ENCODE peak calls at places on chromosomes 11 and 22, in eight cellular contexts. L, R, A, P, U, M, F and E are unnamed samples. For H3K9me3, the result is how much of the 10 kb centered on the place peaks cover.

GRCh38 chr11:44670814-44671213 is 55.9 kb upstream of the TSPAN18 start:
- DNase-seq in L (no peak), R (no peak), A (no peak), P (no peak), U (no peak), M (no peak), F (no peak), E (no peak)

GRCh38 chr11:102868359-102868758 is 6.4 kb downstream of the MMP12 start:
- DNase-seq in L (no peak), R (no peak), A (no peak), P (no peak), U (no peak), M (no peak), F (peak), E (no peak)

GRCh38 chr11:22711880-22712279 is 45.5 kb downstream of the GAS2 start:
- DNase-seq in L (no peak), R (no peak), A (no peak), P (no peak), U (no peak), M (no peak), F (no peak), E (no peak)

GRCh38 chr11:45208135-45208534 is 61.7 kb downstream of the PRDM11 start:
- DNase-seq in L (no peak), R (no peak), A (no peak), P (no peak), U (no peak), M (no peak), F (no peak), E (no peak)

GRCh38 chr22:25076281-25076680 is 123.4 kb upstream of the CRYBB3 start:
- DNase-seq in L (no peak), R (no peak), A (no peak), P (no peak), U (no peak), M (no peak), F (no peak), E (no peak)

GRCh38 chr22:31218565-31219262 is 6.6 kb downstream of the LIMK2 start:
- DNase-seq in L (no peak), R (no peak), A (no peak), P (no peak), U (no peak), M (no peak), F (no peak), E (no peak)

GRCh38 chr11:130940706-130941105 is 24.4 kb upstream of the SNX19 start:
- DNase-seq in L (no peak), R (no peak), A (no peak), P (no peak), U (no peak), M (no peak), F (no peak), E (no peak)

GRCh38 chr11:30683176-30683575 is 97.0 kb upstream of the MPPED2 start:
- DNase-seq in L (no peak), R (no peak), A (no peak), P (no peak), U (no peak), M (no peak), F (no peak), E (no peak)

GRCh38 chr11:75476716-75477613 is 44.0 kb upstream of the KLHL35 start:
- DNase-seq in L (no peak), R (no peak), A (no peak), P (peak), U (no peak), M (peak), F (no peak), E (no peak)

GRCh38 chr22:25853902-25854301 is 111.9 kb downstream of the MYO18B start:
- DNase-seq in L (peak), R (no peak), A (peak), P (no peak), U (no peak), M (no peak), F (no peak), E (no peak)

GRCh38 chr22:46846154-46846831 is 83.8 kb downstream of the TBC1D22A start:
- DNase-seq in L (no peak), R (no peak), A (no peak), P (no peak), U (no peak), M (no peak), F (no peak), E (no peak)

GRCh38 chr11:36996795-36997194 is 398.8 kb upstream of the RAG2 start:
- DNase-seq in L (no peak), R (no peak), A (no peak), P (no peak), U (no peak), M (no peak), F (no peak), E (no peak)

GRCh38 chr11:78406568-78407196 is 10.9 kb downstream of the GAB2 start:
- DNase-seq in L (no peak), R (no peak), A (no peak), P (no peak), U (no peak), M (no peak), F (no peak), E (no peak)

GRCh38 chr11:116731097-116731761 is 41.6 kb downstream of the BUD13 start:
- DNase-seq in L (no peak), R (no peak), A (no peak), P (no peak), U (no peak), M (no peak), F (peak), E (no peak)

GRCh38 chr11:96332236-96332761 is 10.7 kb downstream of the MAML2 start:
- DNase-seq in L (no peak), R (no peak), A (no peak), P (no peak), U (no peak), M (no peak), F (peak), E (no peak)

GRCh38 chr22:22614065-22614464 is 30.3 kb upstream of the GGTLC2 start:
- DNase-seq in L (no peak), R (no peak), A (no peak), P (no peak), U (no peak), M (no peak), F (no peak), E (no peak)

GRCh38 chr11:61054927-61055562 is 47.2 kb upstream of the CD5 start:
- DNase-seq in L (no peak), R (no peak), A (no peak), P (no peak), U (no peak), M (no peak), F (no peak), E (no peak)

GRCh38 chr22:36467946-36468345 is 13.5 kb downstream of the TXN2 start:
- DNase-seq in L (peak), R (no peak), A (no peak), P (no peak), U (no peak), M (no peak), F (peak), E (peak)

GRCh38 chr11:113835306-113835705 is 40.1 kb downstream of the USP28 start:
- DNase-seq in L (no peak), R (no peak), A (no peak), P (no peak), U (no peak), M (no peak), F (no peak), E (no peak)

GRCh38 chr22:37674951-37675929 is at the start of gene LGALS1:
- DNase-seq in L (peak), R (peak), A (peak), P (peak), U (peak), M (peak), F (peak), E (peak)

GRCh38 chr22:46348099-46348695 is 12.7 kb downstream of the TRMU start:
- DNase-seq in L (no peak), R (no peak), A (no peak), P (no peak), U (no peak), M (peak), F (no peak), E (no peak)

GRCh38 chr11:2178906-2179494 is 7.4 kb upstream of the TH start:
- DNase-seq in L (peak), R (no peak), A (no peak), P (no peak), U (no peak), M (peak), F (peak), E (no peak)

GRCh38 chr11:62508336-62509058 is 38.1 kb downstream of the AHNAK start:
- DNase-seq in L (peak), R (no peak), A (peak), P (peak), U (peak), M (peak), F (peak), E (no peak)

GRCh38 chr11:1772270-1773130 is 8.8 kb upstream of the CTSD start:
- DNase-seq in L (peak), R (no peak), A (peak), P (no peak), U (peak), M (no peak), F (peak), E (peak)

GRCh38 chr22:17748555-17749353 is 25.5 kb downstream of the BID start:
- DNase-seq in L (no peak), R (no peak), A (no peak), P (no peak), U (no peak), M (peak), F (no peak), E (no peak)

GRCh38 chr11:9688716-9689511 is 25.0 kb downstream of the SWAP70 start:
- DNase-seq in L (no peak), R (no peak), A (peak), P (no peak), U (no peak), M (no peak), F (peak), E (peak)

GRCh38 chr11:18012314-18012905 is 437 bp downstream of the SERGEF start:
- DNase-seq in L (no peak), R (peak), A (peak), P (no peak), U (peak), M (no peak), F (peak), E (no peak)

GRCh38 chr11:17197431-17197898 is 10.3 kb downstream of the PIK3C2A start:
- DNase-seq in L (no peak), R (no peak), A (no peak), P (no peak), U (no peak), M (no peak), F (no peak), E (no peak)

GRCh38 chr11:44606472-44606871 is 41.0 kb downstream of the CD82 start:
- DNase-seq in L (no peak), R (no peak), A (no peak), P (no peak), U (no peak), M (no peak), F (no peak), E (no peak)

GRCh38 chr22:47795477-47796127 is 1033.2 kb downstream of the TBC1D22A start:
- DNase-seq in L (no peak), R (no peak), A (no peak), P (no peak), U (no peak), M (no peak), F (no peak), E (no peak)

GRCh38 chr11:47007579-47007978 is 71.0 kb downstream of the CSTPP1 start:
- DNase-seq in L (no peak), R (no peak), A (no peak), P (no peak), U (no peak), M (no peak), F (peak), E (no peak)

GRCh38 chr11:95068549-95068948 is 1.8 kb downstream of the SRSF8 start:
- DNase-seq in L (peak), R (peak), A (peak), P (peak), U (peak), M (no peak), F (peak), E (no peak)

GRCh38 chr11:42237701-42238235 is 778.3 kb upstream of the LRRC4C start:
- DNase-seq in L (no peak), R (no peak), A (no peak), P (no peak), U (no peak), M (no peak), F (no peak), E (no peak)

GRCh38 chr11:35412285-35412684 is 7.1 kb downstream of the SLC1A2 start:
- DNase-seq in L (no peak), R (no peak), A (no peak), P (no peak), U (no peak), M (no peak), F (peak), E (no peak)

GRCh38 chr22:41532908-41533825 is 11.1 kb downstream of the POLR3H start:
- DNase-seq in L (no peak), R (peak), A (peak), P (no peak), U (peak), M (no peak), F (peak), E (no peak)

GRCh38 chr22:23913661-23914353 is 19.6 kb downstream of the MIF start:
- DNase-seq in L (peak), R (peak), A (peak), P (peak), U (peak), M (peak), F (peak), E (peak)

GRCh38 chr22:18952022-18952421 is 15.9 kb upstream of the PRODH start:
- DNase-seq in L (no peak), R (no peak), A (no peak), P (no peak), U (peak), M (peak), F (no peak), E (no peak)

GRCh38 chr22:40345271-40345670 is 1.0 kb upstream of the ADSL start:
- DNase-seq in L (no peak), R (no peak), A (peak), P (no peak), U (no peak), M (no peak), F (peak), E (no peak)
- H3K27ac ChIP-seq in L (peak), R (peak), A (peak), P (no peak), U (no peak), M (peak), F (no peak), E (no peak)

DNA sequence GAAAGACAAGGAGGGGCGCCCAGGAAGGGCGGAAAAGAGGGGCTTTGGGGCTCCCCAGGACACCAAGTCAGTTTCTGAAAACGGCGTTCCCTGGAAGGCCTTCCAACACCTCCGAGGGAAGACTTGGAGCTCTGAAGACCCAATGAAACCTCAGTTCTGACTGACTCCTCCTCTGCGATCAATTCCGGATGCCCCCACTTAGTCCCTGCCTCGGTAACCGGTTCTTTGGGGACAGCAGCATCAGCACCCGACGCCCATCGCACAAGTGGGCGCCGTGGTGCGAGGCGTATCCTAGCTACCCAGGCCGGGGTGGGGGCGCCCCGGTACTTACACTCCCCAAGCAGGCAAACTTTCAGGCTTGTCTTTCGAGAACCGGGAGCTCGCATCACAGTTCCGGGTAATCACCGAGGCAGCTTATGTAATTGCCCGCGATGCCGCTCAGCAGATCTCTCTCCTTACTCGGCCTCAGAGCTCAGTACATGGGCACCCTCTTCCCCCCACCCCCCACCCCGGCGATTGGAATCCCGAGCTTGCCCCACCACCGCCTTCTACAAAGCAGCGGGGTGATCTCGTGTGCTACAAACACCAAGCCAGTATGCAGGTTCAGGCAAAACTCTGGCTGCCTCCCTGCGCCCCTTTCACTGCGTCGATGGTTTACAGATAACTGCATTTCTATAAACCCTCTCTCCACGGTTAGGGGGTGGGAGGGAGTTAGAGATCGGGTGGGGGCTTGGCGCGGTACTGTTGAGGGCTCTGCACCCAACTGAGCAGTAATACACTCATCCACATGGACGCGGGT is 2.0 kb downstream of the TENM4 start:
- DNase-seq in L (no peak), R (no peak), A (no peak), P (no peak), U (peak), M (peak), F (peak), E (no peak)
- H3K4me3 ChIP-seq in L (no peak), R (no peak), A (no peak), P (peak), U (peak), M (peak), F (peak), E (peak)

GRCh38 chr22:48855013-48855412 is 972.7 kb downstream of the BRD1 start:
- DNase-seq in L (no peak), R (no peak), A (no peak), P (no peak), U (no peak), M (no peak), F (no peak), E (no peak)

GRCh38 chr22:48857202-48857805 is 970.4 kb downstream of the BRD1 start:
- DNase-seq in L (no peak), R (no peak), A (no peak), P (no peak), U (no peak), M (no peak), F (no peak), E (no peak)

GRCh38 chr22:48858121-48858520 is 969.6 kb downstream of the BRD1 start:
- DNase-seq in L (no peak), R (no peak), A (no peak), P (no peak), U (no peak), M (no peak), F (no peak), E (no peak)

GRCh38 chr22:48855593-48856307 is 971.9 kb downstream of the BRD1 start:
- DNase-seq in L (no peak), R (no peak), A (no peak), P (no peak), U (no peak), M (no peak), F (no peak), E (no peak)

GRCh38 chr22:48856308-48856615 is 971.4 kb downstream of the BRD1 start:
- DNase-seq in L (no peak), R (no peak), A (no peak), P (no peak), U (no peak), M (no peak), F (no peak), E (no peak)
- H3K9me3 ChIP-seq in L (under half), R (under half), A (under half), P (under half), U (under half), M (under half), F (under half), E (half or more)

GRCh38 chr11:64566915-64567882 is 23.8 kb upstream of the SLC22A12 start:
- DNase-seq in L (no peak), R (no peak), A (no peak), P (peak), U (no peak), M (peak), F (no peak), E (no peak)

GRCh38 chr11:64564419-64564818 is 26.6 kb upstream of the SLC22A12 start:
- DNase-seq in L (no peak), R (no peak), A (no peak), P (no peak), U (no peak), M (no peak), F (no peak), E (no peak)

GRCh38 chr11:64564947-64565889 is 25.8 kb upstream of the SLC22A12 start:
- DNase-seq in L (no peak), R (no peak), A (peak), P (no peak), U (no peak), M (no peak), F (no peak), E (no peak)

GRCh38 chr11:64568041-64568571 is 22.9 kb upstream of the SLC22A12 start:
- DNase-seq in L (no peak), R (no peak), A (no peak), P (no peak), U (no peak), M (peak), F (no peak), E (no peak)

GRCh38 chr11:64566042-64566914 is 24.7 kb upstream of the SLC22A12 start:
- DNase-seq in L (peak), R (peak), A (peak), P (peak), U (peak), M (no peak), F (peak), E (peak)
- H3K27ac ChIP-seq in L (peak), R (no peak), A (peak), P (peak), U (peak), M (no peak), F (no peak), E (no peak)

DNA sequence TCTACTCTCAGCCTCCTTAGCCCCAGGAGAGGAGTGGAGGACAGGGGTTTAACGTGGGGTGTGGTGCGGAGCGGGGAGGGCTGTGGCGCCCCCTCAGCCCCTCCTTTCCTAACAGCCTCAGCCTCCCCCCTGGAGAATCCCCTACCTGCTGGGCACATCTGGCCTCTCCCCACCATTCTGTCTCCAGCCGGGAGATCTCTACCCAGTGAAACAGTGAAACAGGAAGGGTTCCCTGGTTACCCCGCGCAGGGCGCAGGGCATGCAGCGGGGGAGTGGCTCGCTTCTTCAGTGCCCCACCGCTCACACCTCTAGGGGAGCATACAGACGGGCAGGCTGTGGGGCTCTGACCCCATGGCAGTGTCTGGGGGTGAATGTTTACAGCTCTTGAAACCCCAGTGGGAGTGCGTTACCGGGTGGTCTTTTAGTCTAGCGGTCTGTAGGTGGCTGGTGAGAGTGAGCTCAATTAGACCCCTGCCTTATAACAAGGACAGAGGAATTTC is 54.7 kb upstream of the CCDC188 start:
- DNase-seq in L (no peak), R (no peak), A (no peak), P (no peak), U (no peak), M (peak), F (no peak), E (no peak)
- H3K4me3 ChIP-seq in L (peak), R (peak), A (no peak), P (peak), U (no peak), M (no peak), F (no peak), E (no peak)

GRCh38 chr22:12601870-12602779 is 2925.9 kb upstream of the OR11H1 start:
- DNase-seq in L (no peak), R (no peak), A (no peak), P (no peak), U (peak), M (peak), F (no peak), E (no peak)
- H3K9me3 ChIP-seq in L (under half), R (under half), A (under half), P (under half), U (under half), M (under half), F (under half), E (under half)

GRCh38 chr11:33944693-33945424 is 53.0 kb upstream of the LMO2 start:
- DNase-seq in L (no peak), R (no peak), A (no peak), P (no peak), U (no peak), M (no peak), F (no peak), E (no peak)
- H3K27ac ChIP-seq in L (no peak), R (no peak), A (no peak), P (no peak), U (no peak), M (no peak), F (no peak), E (no peak)

GRCh38 chr11:70170596-70171210 is 32.4 kb upstream of the FADD start:
- DNase-seq in L (no peak), R (no peak), A (no peak), P (no peak), U (no peak), M (no peak), F (no peak), E (no peak)

GRCh38 chr11:70174846-70175764 is 28.0 kb upstream of the FADD start:
- DNase-seq in L (no peak), R (no peak), A (no peak), P (peak), U (no peak), M (no peak), F (no peak), E (no peak)

GRCh38 chr11:70169632-70170031 is 33.5 kb upstream of the FADD start:
- DNase-seq in L (no peak), R (no peak), A (no peak), P (peak), U (no peak), M (no peak), F (no peak), E (no peak)

GRCh38 chr11:70169136-70169535 is 34.0 kb upstream of the FADD start:
- DNase-seq in L (no peak), R (no peak), A (no peak), P (peak), U (no peak), M (no peak), F (no peak), E (no peak)

GRCh38 chr11:70173018-70173417 is 30.1 kb upstream of the FADD start:
- DNase-seq in L (no peak), R (no peak), A (no peak), P (no peak), U (no peak), M (no peak), F (peak), E (no peak)
- H3K4me3 ChIP-seq in L (no peak), R (no peak), A (no peak), P (no peak), U (no peak), M (no peak), F (no peak), E (no peak)